ENCODE peak calls at places on chromosome 18, in four cellular contexts. One of them, this sample, is unnamed.

GRCh38 chr18:22349317-22349898 is 68.3 kb downstream of the CTAGE1 start:
- DNase-seq in pancreas: no peak
- DNase-seq in AG04450: no peak
- DNase-seq in bronchial epithelial cell: no peak
- DNase-seq in this sample: no peak

GRCh38 chr18:8800445-8800844 is 95.1 kb downstream of the MTCL1 start:
- DNase-seq in pancreas: no peak
- DNase-seq in AG04450: peak
- DNase-seq in bronchial epithelial cell: peak
- DNase-seq in this sample: no peak

GRCh38 chr18:76410660-76411417 is 84.2 kb downstream of the ZNF516 start:
- DNase-seq in pancreas: no peak
- DNase-seq in AG04450: no peak
- DNase-seq in bronchial epithelial cell: no peak
- DNase-seq in this sample: peak

GRCh38 chr18:45275367-45276113 is 339.7 kb upstream of the SLC14A2 start:
- DNase-seq in pancreas: no peak
- DNase-seq in AG04450: no peak
- DNase-seq in bronchial epithelial cell: peak
- DNase-seq in this sample: no peak

GRCh38 chr18:51266736-51267135 is 69.3 kb upstream of the MEX3C start:
- DNase-seq in pancreas: no peak
- DNase-seq in AG04450: no peak
- DNase-seq in bronchial epithelial cell: peak
- DNase-seq in this sample: no peak

GRCh38 chr18:22547807-22548561 is 130.3 kb upstream of the CTAGE1 start:
- DNase-seq in pancreas: no peak
- DNase-seq in AG04450: no peak
- DNase-seq in bronchial epithelial cell: no peak
- DNase-seq in this sample: no peak

GRCh38 chr18:44626807-44627206 is 53.9 kb upstream of the SETBP1 start:
- DNase-seq in pancreas: no peak
- DNase-seq in AG04450: no peak
- DNase-seq in bronchial epithelial cell: peak
- DNase-seq in this sample: no peak

GRCh38 chr18:415627-416612 is 84.6 kb downstream of the COLEC12 start:
- DNase-seq in pancreas: no peak
- DNase-seq in AG04450: no peak
- DNase-seq in bronchial epithelial cell: peak
- DNase-seq in this sample: no peak

GRCh38 chr18:7561907-7562460 is 5.1 kb upstream of the PTPRM start:
- DNase-seq in pancreas: no peak
- DNase-seq in AG04450: no peak
- DNase-seq in bronchial epithelial cell: no peak
- DNase-seq in this sample: no peak

GRCh38 chr18:40984856-40985255 is 970.2 kb upstream of the PIK3C3 start:
- DNase-seq in pancreas: no peak
- DNase-seq in AG04450: no peak
- DNase-seq in bronchial epithelial cell: peak
- DNase-seq in this sample: no peak

GRCh38 chr18:70491734-70492348 is 203.0 kb downstream of the SOCS6 start:
- DNase-seq in pancreas: no peak
- DNase-seq in AG04450: no peak
- DNase-seq in bronchial epithelial cell: peak
- DNase-seq in this sample: no peak

GRCh38 chr18:58520964-58521363 is 107.9 kb downstream of the ALPK2 start:
- DNase-seq in pancreas: no peak
- DNase-seq in AG04450: no peak
- DNase-seq in bronchial epithelial cell: peak
- DNase-seq in this sample: no peak

GRCh38 chr18:69717586-69717985 is 230.1 kb downstream of the CD226 start:
- DNase-seq in pancreas: no peak
- DNase-seq in AG04450: no peak
- DNase-seq in bronchial epithelial cell: no peak
- DNase-seq in this sample: no peak

GRCh38 chr18:12307871-12308385 is at the start of gene TUBB6:
- DNase-seq in pancreas: peak
- DNase-seq in AG04450: no peak
- DNase-seq in bronchial epithelial cell: peak
- DNase-seq in this sample: peak

GRCh38 chr18:11672846-11673454 is 16.1 kb upstream of the GNAL start:
- DNase-seq in pancreas: no peak
- DNase-seq in AG04450: no peak
- DNase-seq in bronchial epithelial cell: no peak
- DNase-seq in this sample: no peak

GRCh38 chr18:23619388-23619873 is 33.1 kb upstream of the NPC1 start:
- DNase-seq in pancreas: peak
- DNase-seq in AG04450: no peak
- DNase-seq in bronchial epithelial cell: no peak
- DNase-seq in this sample: no peak

GRCh38 chr18:58862851-58863538 is 1.7 kb upstream of the ZNF532 start:
- DNase-seq in pancreas: peak
- DNase-seq in AG04450: no peak
- DNase-seq in bronchial epithelial cell: peak
- DNase-seq in this sample: no peak

GRCh38 chr18:28189400-28190239 is 12.7 kb upstream of the CDH2 start:
- DNase-seq in pancreas: no peak
- DNase-seq in AG04450: peak
- DNase-seq in bronchial epithelial cell: peak
- DNase-seq in this sample: no peak

GRCh38 chr18:22186484-22186971 is 17.1 kb downstream of the GATA6 start:
- DNase-seq in pancreas: no peak
- DNase-seq in AG04450: no peak
- DNase-seq in bronchial epithelial cell: peak
- DNase-seq in this sample: no peak

GRCh38 chr18:2083691-2084090 is 487.6 kb downstream of the METTL4 start:
- DNase-seq in pancreas: no peak
- DNase-seq in AG04450: no peak
- DNase-seq in bronchial epithelial cell: peak
- DNase-seq in this sample: no peak

GRCh38 chr18:13137939-13138821 is 80.4 kb upstream of the LDLRAD4 start:
- DNase-seq in pancreas: no peak
- DNase-seq in AG04450: no peak
- DNase-seq in bronchial epithelial cell: peak
- DNase-seq in this sample: no peak

GRCh38 chr18:59996370-59996966 is 96.7 kb downstream of the PMAIP1 start:
- DNase-seq in pancreas: no peak
- DNase-seq in AG04450: peak
- DNase-seq in bronchial epithelial cell: peak
- DNase-seq in this sample: no peak

GRCh38 chr18:49921278-49922037 is 108.1 kb upstream of the ACAA2 start:
- DNase-seq in pancreas: no peak
- DNase-seq in AG04450: no peak
- DNase-seq in bronchial epithelial cell: no peak
- DNase-seq in this sample: no peak

GRCh38 chr18:34787931-34788532 is 77.9 kb downstream of the DTNA start:
- DNase-seq in pancreas: no peak
- DNase-seq in AG04450: no peak
- DNase-seq in bronchial epithelial cell: peak
- DNase-seq in this sample: no peak

GRCh38 chr18:31243740-31244512 is 74.0 kb upstream of the DSG1 start:
- DNase-seq in pancreas: no peak
- DNase-seq in AG04450: no peak
- DNase-seq in bronchial epithelial cell: no peak
- DNase-seq in this sample: no peak

GRCh38 chr18:49757513-49758262 is 55.6 kb downstream of the ACAA2 start:
- DNase-seq in pancreas: no peak
- DNase-seq in AG04450: no peak
- DNase-seq in bronchial epithelial cell: no peak
- DNase-seq in this sample: no peak

GRCh38 chr18:56748698-56749268 is 97.6 kb downstream of the WDR7 start:
- DNase-seq in pancreas: no peak
- DNase-seq in AG04450: peak
- DNase-seq in bronchial epithelial cell: peak
- DNase-seq in this sample: no peak

GRCh38 chr18:24014062-24014985 is at the start of gene TTC39C:
- DNase-seq in pancreas: peak
- DNase-seq in AG04450: no peak
- DNase-seq in bronchial epithelial cell: peak
- DNase-seq in this sample: peak

GRCh38 chr18:79875531-79875919 is 75.9 kb downstream of the SLC66A2 start:
- DNase-seq in pancreas: peak
- DNase-seq in AG04450: no peak
- DNase-seq in bronchial epithelial cell: no peak
- DNase-seq in this sample: peak
- H3K4me3 ChIP-seq in pancreas: no peak
- H3K4me3 ChIP-seq in AG04450: no peak
- H3K4me3 ChIP-seq in bronchial epithelial cell: no peak
- H3K4me3 ChIP-seq in this sample: no peak

GRCh38 chr18:62523255-62523588 is 397 bp downstream of the ZCCHC2 start:
- DNase-seq in pancreas: no peak
- DNase-seq in AG04450: no peak
- DNase-seq in bronchial epithelial cell: no peak
- DNase-seq in this sample: no peak
- H3K4me3 ChIP-seq in pancreas: peak
- H3K4me3 ChIP-seq in AG04450: peak
- H3K4me3 ChIP-seq in bronchial epithelial cell: peak
- H3K4me3 ChIP-seq in this sample: peak

GRCh38 chr18:78978336-78979057 is 1.1 kb upstream of the SALL3 start:
- DNase-seq in pancreas: no peak
- DNase-seq in AG04450: no peak
- DNase-seq in bronchial epithelial cell: no peak
- DNase-seq in this sample: no peak
- H3K4me3 ChIP-seq in pancreas: no peak
- H3K4me3 ChIP-seq in AG04450: no peak
- H3K4me3 ChIP-seq in bronchial epithelial cell: no peak
- H3K4me3 ChIP-seq in this sample: peak

DNA sequence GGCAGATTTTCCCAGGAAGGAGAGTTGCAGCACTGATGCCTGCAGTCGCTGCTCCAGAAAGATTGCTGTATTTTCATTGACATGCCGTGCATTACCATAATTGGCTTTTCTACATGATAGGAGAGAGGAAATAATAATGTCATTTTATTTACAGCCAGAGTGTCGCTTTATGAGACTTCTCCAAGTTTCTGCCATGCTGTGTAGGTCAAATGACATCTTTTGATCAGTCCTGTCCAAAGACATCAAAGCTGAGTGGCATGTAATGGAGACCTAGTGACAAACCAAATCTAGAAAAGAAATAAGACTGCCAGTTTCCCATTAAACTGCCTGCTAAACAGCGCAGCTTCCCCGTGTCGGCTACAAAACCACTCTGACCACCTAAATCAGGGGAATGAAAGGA is 57.6 kb downstream of the TSHZ1 start:
- DNase-seq in pancreas: no peak
- DNase-seq in AG04450: no peak
- DNase-seq in bronchial epithelial cell: no peak
- DNase-seq in this sample: no peak
- H3K4me3 ChIP-seq in pancreas: no peak
- H3K4me3 ChIP-seq in AG04450: no peak
- H3K4me3 ChIP-seq in bronchial epithelial cell: no peak
- H3K4me3 ChIP-seq in this sample: no peak

GRCh38 chr18:26544459-26544858 is 3.9 kb downstream of the KCTD1 start:
- DNase-seq in pancreas: no peak
- DNase-seq in AG04450: no peak
- DNase-seq in bronchial epithelial cell: no peak
- DNase-seq in this sample: no peak
- H3K4me3 ChIP-seq in pancreas: no peak
- H3K4me3 ChIP-seq in AG04450: no peak
- H3K4me3 ChIP-seq in bronchial epithelial cell: no peak
- H3K4me3 ChIP-seq in this sample: peak

DNA sequence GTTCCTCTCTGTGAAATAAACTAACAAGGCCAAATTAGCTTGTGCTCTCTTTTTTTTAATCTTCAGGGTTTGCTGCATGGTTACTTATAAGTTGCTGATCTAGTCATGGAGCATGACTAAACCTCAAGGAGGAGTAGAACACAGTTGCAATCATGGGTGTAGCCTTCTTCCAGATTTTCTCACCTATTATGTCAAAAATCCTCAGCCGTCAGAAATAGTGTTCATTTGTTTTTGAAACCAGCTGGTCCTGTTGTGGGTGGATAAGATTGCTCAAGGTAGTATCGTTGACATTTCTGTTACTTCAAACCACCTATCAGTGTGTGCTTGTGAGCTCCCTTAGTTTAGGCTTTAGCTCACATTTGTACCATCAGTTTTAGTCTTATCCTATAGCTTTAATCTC is 11.2 kb downstream of the RELCH start:
- DNase-seq in pancreas: no peak
- DNase-seq in AG04450: no peak
- DNase-seq in bronchial epithelial cell: peak
- DNase-seq in this sample: no peak
- H3K4me3 ChIP-seq in pancreas: no peak
- H3K4me3 ChIP-seq in AG04450: no peak
- H3K4me3 ChIP-seq in bronchial epithelial cell: no peak
- H3K4me3 ChIP-seq in this sample: no peak

GRCh38 chr18:52481116-52481515 is 141.1 kb downstream of the DCC start:
- DNase-seq in pancreas: peak
- DNase-seq in AG04450: no peak
- DNase-seq in bronchial epithelial cell: no peak
- DNase-seq in this sample: no peak
- H3K4me3 ChIP-seq in pancreas: no peak
- H3K4me3 ChIP-seq in AG04450: no peak
- H3K4me3 ChIP-seq in bronchial epithelial cell: no peak
- H3K4me3 ChIP-seq in this sample: no peak

DNA sequence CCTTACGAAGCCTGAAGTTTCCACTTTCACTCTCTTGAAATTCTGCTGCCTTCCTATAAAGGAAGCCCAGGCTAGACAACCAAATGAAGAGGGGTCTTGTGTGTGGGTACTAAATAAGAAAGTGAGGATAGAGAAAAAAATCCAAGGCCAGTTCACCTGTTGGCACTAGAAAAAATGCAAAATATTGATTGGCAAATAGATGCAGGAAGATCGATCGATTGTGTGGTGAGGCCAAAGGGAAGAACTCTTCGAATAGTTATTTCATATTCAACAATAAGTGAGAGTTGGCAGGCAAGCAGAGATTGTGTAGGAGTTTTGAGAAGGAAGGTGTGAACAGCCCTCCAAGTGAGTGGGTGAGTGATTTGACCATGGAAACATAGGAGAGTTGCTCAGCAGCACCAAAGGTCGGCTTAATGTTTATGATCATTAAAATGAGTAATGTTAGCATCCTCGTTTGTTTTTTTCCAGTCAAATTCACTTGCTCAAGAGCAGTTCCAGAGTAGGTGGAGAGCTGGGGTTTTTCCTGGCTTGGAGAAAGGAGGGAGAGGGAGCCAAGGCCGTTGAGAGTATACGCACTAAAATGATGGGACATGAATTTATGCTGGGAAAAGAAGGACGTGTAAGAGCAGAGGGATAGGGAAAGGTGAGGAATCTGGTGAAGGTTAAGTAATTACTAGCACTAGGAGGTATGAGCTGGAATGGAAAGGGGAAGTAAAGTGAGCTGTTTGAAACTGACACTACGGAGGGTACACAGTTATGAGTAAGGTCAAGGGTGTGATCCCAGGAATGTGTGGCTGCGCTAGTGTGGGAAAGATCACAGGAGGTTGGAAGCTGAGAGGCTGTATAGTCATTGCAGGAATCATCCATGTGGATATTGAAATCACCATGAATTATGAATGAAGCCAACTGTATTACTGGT is 1.1 kb upstream of the NAPG start:
- DNase-seq in pancreas: no peak
- DNase-seq in AG04450: no peak
- DNase-seq in bronchial epithelial cell: peak
- DNase-seq in this sample: no peak
- H3K4me3 ChIP-seq in pancreas: peak
- H3K4me3 ChIP-seq in AG04450: no peak
- H3K4me3 ChIP-seq in bronchial epithelial cell: no peak
- H3K4me3 ChIP-seq in this sample: peak